ENCODE peak calls at places on chromosomes 1 and 21, in eight cellular contexts. One of them, this sample, is unnamed.

GRCh38 chr1:147078606-147079399 is 93.5 kb downstream of the PRKAB2 start:
- DNase-seq in activated gamma-delta T cell treated with Interleukin-2 at 50 U/mL for 16 hours: no peak
- DNase-seq in bronchial epithelial cell: no peak
- DNase-seq in HCT116: no peak
- DNase-seq in CD4-positive, CD25-positive, alpha-beta regulatory T cell: no peak
- DNase-seq in endothelial cell: no peak
- DNase-seq in NCI-H146: no peak
- DNase-seq in T1000: no peak
- DNase-seq in this sample: no peak

GRCh38 chr1:27564264-27564579 is 39.7 kb downstream of the AHDC1 start:
- DNase-seq in activated gamma-delta T cell treated with Interleukin-2 at 50 U/mL for 16 hours: no peak
- DNase-seq in bronchial epithelial cell: no peak
- DNase-seq in HCT116: no peak
- DNase-seq in CD4-positive, CD25-positive, alpha-beta regulatory T cell: no peak
- DNase-seq in endothelial cell: no peak
- DNase-seq in NCI-H146: no peak
- DNase-seq in T1000: no peak
- DNase-seq in this sample: peak

GRCh38 chr1:204545202-204545601 is 29.0 kb downstream of the MDM4 start:
- DNase-seq in activated gamma-delta T cell treated with Interleukin-2 at 50 U/mL for 16 hours: no peak
- DNase-seq in bronchial epithelial cell: peak
- DNase-seq in HCT116: no peak
- DNase-seq in CD4-positive, CD25-positive, alpha-beta regulatory T cell: no peak
- DNase-seq in endothelial cell: no peak
- DNase-seq in NCI-H146: no peak
- DNase-seq in T1000: no peak
- DNase-seq in this sample: no peak

GRCh38 chr1:176897350-176898236 is 266.9 kb downstream of the ASTN1 start:
- DNase-seq in activated gamma-delta T cell treated with Interleukin-2 at 50 U/mL for 16 hours: no peak
- DNase-seq in bronchial epithelial cell: peak
- DNase-seq in HCT116: peak
- DNase-seq in CD4-positive, CD25-positive, alpha-beta regulatory T cell: no peak
- DNase-seq in endothelial cell: peak
- DNase-seq in NCI-H146: peak
- DNase-seq in T1000: peak
- DNase-seq in this sample: peak

GRCh38 chr21:33760641-33761103 is 118.4 kb downstream of the ITSN1 start:
- DNase-seq in activated gamma-delta T cell treated with Interleukin-2 at 50 U/mL for 16 hours: no peak
- DNase-seq in bronchial epithelial cell: no peak
- DNase-seq in HCT116: no peak
- DNase-seq in CD4-positive, CD25-positive, alpha-beta regulatory T cell: no peak
- DNase-seq in endothelial cell: no peak
- DNase-seq in NCI-H146: no peak
- DNase-seq in T1000: no peak
- DNase-seq in this sample: no peak

GRCh38 chr1:11273595-11274234 is 717 bp downstream of the UBIAD1 start:
- DNase-seq in activated gamma-delta T cell treated with Interleukin-2 at 50 U/mL for 16 hours: no peak
- DNase-seq in bronchial epithelial cell: no peak
- DNase-seq in HCT116: no peak
- DNase-seq in CD4-positive, CD25-positive, alpha-beta regulatory T cell: no peak
- DNase-seq in endothelial cell: no peak
- DNase-seq in NCI-H146: no peak
- DNase-seq in T1000: peak
- DNase-seq in this sample: no peak

GRCh38 chr1:56375184-56375837 is 204.1 kb downstream of the PLPP3 start:
- DNase-seq in activated gamma-delta T cell treated with Interleukin-2 at 50 U/mL for 16 hours: no peak
- DNase-seq in bronchial epithelial cell: peak
- DNase-seq in HCT116: no peak
- DNase-seq in CD4-positive, CD25-positive, alpha-beta regulatory T cell: no peak
- DNase-seq in endothelial cell: no peak
- DNase-seq in NCI-H146: no peak
- DNase-seq in T1000: no peak
- DNase-seq in this sample: no peak

GRCh38 chr1:225471453-225472301 is 43.8 kb upstream of the LBR start:
- DNase-seq in activated gamma-delta T cell treated with Interleukin-2 at 50 U/mL for 16 hours: no peak
- DNase-seq in bronchial epithelial cell: no peak
- DNase-seq in HCT116: no peak
- DNase-seq in CD4-positive, CD25-positive, alpha-beta regulatory T cell: no peak
- DNase-seq in endothelial cell: no peak
- DNase-seq in NCI-H146: no peak
- DNase-seq in T1000: no peak
- DNase-seq in this sample: no peak

GRCh38 chr1:160625725-160626498 is 20.9 kb downstream of the SLAMF1 start:
- DNase-seq in activated gamma-delta T cell treated with Interleukin-2 at 50 U/mL for 16 hours: peak
- DNase-seq in bronchial epithelial cell: no peak
- DNase-seq in HCT116: no peak
- DNase-seq in CD4-positive, CD25-positive, alpha-beta regulatory T cell: peak
- DNase-seq in endothelial cell: no peak
- DNase-seq in NCI-H146: no peak
- DNase-seq in T1000: no peak
- DNase-seq in this sample: peak

GRCh38 chr1:65691962-65692361 is 100.7 kb upstream of the PDE4B start:
- DNase-seq in activated gamma-delta T cell treated with Interleukin-2 at 50 U/mL for 16 hours: no peak
- DNase-seq in bronchial epithelial cell: no peak
- DNase-seq in HCT116: no peak
- DNase-seq in CD4-positive, CD25-positive, alpha-beta regulatory T cell: no peak
- DNase-seq in endothelial cell: no peak
- DNase-seq in NCI-H146: no peak
- DNase-seq in T1000: no peak
- DNase-seq in this sample: no peak

GRCh38 chr1:15249032-15249601 is 2.1 kb downstream of the FHAD1 start:
- DNase-seq in activated gamma-delta T cell treated with Interleukin-2 at 50 U/mL for 16 hours: peak
- DNase-seq in bronchial epithelial cell: no peak
- DNase-seq in HCT116: no peak
- DNase-seq in CD4-positive, CD25-positive, alpha-beta regulatory T cell: no peak
- DNase-seq in endothelial cell: no peak
- DNase-seq in NCI-H146: no peak
- DNase-seq in T1000: no peak
- DNase-seq in this sample: no peak

GRCh38 chr1:160789702-160790611 is 6.0 kb upstream of the LY9 start:
- DNase-seq in activated gamma-delta T cell treated with Interleukin-2 at 50 U/mL for 16 hours: no peak
- DNase-seq in bronchial epithelial cell: no peak
- DNase-seq in HCT116: no peak
- DNase-seq in CD4-positive, CD25-positive, alpha-beta regulatory T cell: no peak
- DNase-seq in endothelial cell: no peak
- DNase-seq in NCI-H146: no peak
- DNase-seq in T1000: no peak
- DNase-seq in this sample: no peak

GRCh38 chr1:153122831-153123421 is 9.6 kb upstream of the SPRR2F start:
- DNase-seq in activated gamma-delta T cell treated with Interleukin-2 at 50 U/mL for 16 hours: no peak
- DNase-seq in bronchial epithelial cell: peak
- DNase-seq in HCT116: peak
- DNase-seq in CD4-positive, CD25-positive, alpha-beta regulatory T cell: no peak
- DNase-seq in endothelial cell: peak
- DNase-seq in NCI-H146: peak
- DNase-seq in T1000: no peak
- DNase-seq in this sample: no peak

GRCh38 chr1:234718509-234719453 is 108.8 kb upstream of the IRF2BP2 start:
- DNase-seq in activated gamma-delta T cell treated with Interleukin-2 at 50 U/mL for 16 hours: no peak
- DNase-seq in bronchial epithelial cell: no peak
- DNase-seq in HCT116: no peak
- DNase-seq in CD4-positive, CD25-positive, alpha-beta regulatory T cell: no peak
- DNase-seq in endothelial cell: no peak
- DNase-seq in NCI-H146: no peak
- DNase-seq in T1000: no peak
- DNase-seq in this sample: no peak

GRCh38 chr1:219659682-219660081 is 46.8 kb upstream of the ZC3H11B start:
- DNase-seq in activated gamma-delta T cell treated with Interleukin-2 at 50 U/mL for 16 hours: no peak
- DNase-seq in bronchial epithelial cell: peak
- DNase-seq in HCT116: no peak
- DNase-seq in CD4-positive, CD25-positive, alpha-beta regulatory T cell: no peak
- DNase-seq in endothelial cell: no peak
- DNase-seq in NCI-H146: peak
- DNase-seq in T1000: peak
- DNase-seq in this sample: peak

GRCh38 chr1:25569599-25570458 is 26.4 kb downstream of the LDLRAP1 start:
- DNase-seq in activated gamma-delta T cell treated with Interleukin-2 at 50 U/mL for 16 hours: no peak
- DNase-seq in bronchial epithelial cell: no peak
- DNase-seq in HCT116: no peak
- DNase-seq in CD4-positive, CD25-positive, alpha-beta regulatory T cell: no peak
- DNase-seq in endothelial cell: no peak
- DNase-seq in NCI-H146: peak
- DNase-seq in T1000: no peak
- DNase-seq in this sample: peak

GRCh38 chr1:2408859-2409276 is 3.5 kb downstream of the PEX10 start:
- DNase-seq in activated gamma-delta T cell treated with Interleukin-2 at 50 U/mL for 16 hours: no peak
- DNase-seq in bronchial epithelial cell: no peak
- DNase-seq in HCT116: no peak
- DNase-seq in CD4-positive, CD25-positive, alpha-beta regulatory T cell: no peak
- DNase-seq in endothelial cell: no peak
- DNase-seq in NCI-H146: no peak
- DNase-seq in T1000: no peak
- DNase-seq in this sample: no peak

GRCh38 chr1:25825605-25826004 is 5.9 kb downstream of the MTFR1L start:
- DNase-seq in activated gamma-delta T cell treated with Interleukin-2 at 50 U/mL for 16 hours: no peak
- DNase-seq in bronchial epithelial cell: no peak
- DNase-seq in HCT116: no peak
- DNase-seq in CD4-positive, CD25-positive, alpha-beta regulatory T cell: no peak
- DNase-seq in endothelial cell: no peak
- DNase-seq in NCI-H146: no peak
- DNase-seq in T1000: no peak
- DNase-seq in this sample: no peak

GRCh38 chr1:11940260-11940921 is 5.9 kb downstream of the PLOD1 start:
- DNase-seq in activated gamma-delta T cell treated with Interleukin-2 at 50 U/mL for 16 hours: no peak
- DNase-seq in bronchial epithelial cell: no peak
- DNase-seq in HCT116: no peak
- DNase-seq in CD4-positive, CD25-positive, alpha-beta regulatory T cell: no peak
- DNase-seq in endothelial cell: no peak
- DNase-seq in NCI-H146: no peak
- DNase-seq in T1000: no peak
- DNase-seq in this sample: peak

GRCh38 chr21:38349111-38349746 is 92.4 kb downstream of the KCNJ15 start:
- DNase-seq in activated gamma-delta T cell treated with Interleukin-2 at 50 U/mL for 16 hours: no peak
- DNase-seq in bronchial epithelial cell: peak
- DNase-seq in HCT116: no peak
- DNase-seq in CD4-positive, CD25-positive, alpha-beta regulatory T cell: no peak
- DNase-seq in endothelial cell: no peak
- DNase-seq in NCI-H146: no peak
- DNase-seq in T1000: no peak
- DNase-seq in this sample: no peak

This sample was measured in Ammon's horn.